ENCODE peak calls at places on chromosomes 4 and X, in nine cellular contexts. I is osteoblast, O is heart right ventricle, S is cardiac fibroblast, P is HFF-Myc, Z is H1, C is upper lobe of right lung, X is brain microvascular endothelial cell, V is SK-N-SH. D is an unnamed sample.

GRCh38 chrX:101409043-101409442 is 1.0 kb downstream of the HNRNPH2 start:
- DNase-seq in I (no peak), V (no peak), P (no peak), Z (no peak), C (no peak), X (no peak), O (no peak), S (peak; percentile 27), D (no peak)

GRCh38 chr4:118801895-118802575 is 33.9 kb downstream of the SEC24D start:
- DNase-seq in V (no peak), O (no peak), P (no peak), Z (no peak), S (no peak), C (no peak), I (no peak), X (no peak), D (no peak)

GRCh38 chr4:173696011-173696410 is 166.0 kb upstream of the HAND2 start:
- DNase-seq in V (no peak), X (no peak), O (no peak), Z (no peak), C (no peak), P (no peak), S (no peak), I (no peak), D (no peak)

GRCh38 chr4:71944956-71945355 is 86.8 kb upstream of the NPFFR2 start:
- DNase-seq in S (peak; percentile 3), P (no peak), C (no peak), V (no peak), X (peak; percentile 2), O (no peak), I (no peak), Z (no peak), D (no peak)

GRCh38 chr4:124423160-124423559 is 289.4 kb downstream of the ANKRD50 start:
- DNase-seq in X (peak; percentile 75), C (no peak), V (no peak), O (no peak), S (peak; percentile 46), I (no peak), P (no peak), Z (no peak), D (no peak)

GRCh38 chr4:56909083-56909981 is 1.6 kb downstream of the REST start:
- DNase-seq in S (peak; percentile 58), V (peak; percentile 67), Z (peak; percentile 66), X (peak; percentile 47), I (peak; percentile 96), O (no peak), P (no peak), C (no peak), D (no peak)

GRCh38 chr4:174198396-174199179 is 84.9 kb downstream of the FBXO8 start:
- DNase-seq in C (no peak), P (peak; percentile 27), X (peak; percentile 92), Z (no peak), O (no peak), V (peak; percentile 51), I (peak; percentile 49), S (peak; percentile 89), D (peak; percentile 34)

GRCh38 chr4:25890653-25891485 is 23.2 kb upstream of the SMIM20 start:
- DNase-seq in X (no peak), Z (peak; percentile 54), I (no peak), V (no peak), P (no peak), S (no peak), C (no peak), O (no peak), D (no peak)

GRCh38 chrX:19382500-19383145 is 38.9 kb downstream of the PDHA1 start:
- DNase-seq in S (peak; percentile 41), O (peak; percentile 38), X (peak; percentile 26), P (no peak), C (peak; percentile 72), V (peak; percentile 38), I (peak; percentile 77), Z (peak; percentile 77), D (no peak)

GRCh38 chrX:17859609-17860178 is 1.4 kb downstream of the RAI2 start:
- DNase-seq in P (no peak), X (no peak), Z (no peak), C (peak; percentile 66), O (no peak), S (no peak), I (no peak), V (peak; percentile 40), D (no peak)

GRCh38 chr4:38948551-38948950 is 80.9 kb downstream of the FAM114A1 start:
- DNase-seq in Z (no peak), S (peak; percentile 94), X (peak; percentile 86), P (peak; percentile 38), C (no peak), O (no peak), I (no peak), V (no peak), D (peak; percentile 83)

GRCh38 chrX:20527458-20528099 is 260.9 kb upstream of the RPS6KA3 start:
- DNase-seq in I (no peak), X (no peak), C (no peak), V (peak; percentile 26), P (no peak), O (no peak), S (peak; percentile 39), Z (no peak), D (no peak)

GRCh38 chr4:121041307-121042090 is 30.8 kb downstream of the NDNF start:
- DNase-seq in V (no peak), S (no peak), P (no peak), X (no peak), Z (no peak), I (no peak), C (no peak), O (no peak), D (no peak)

GRCh38 chr4:22897520-22898108 is 204.9 kb downstream of the GBA3 start:
- DNase-seq in V (peak; percentile 30), C (no peak), I (peak; percentile 43), X (no peak), P (peak; percentile 2), Z (peak; percentile 63), O (no peak), S (peak; percentile 33), D (no peak)

GRCh38 chr4:77157859-77158486 is 966 bp downstream of the CCNG2 start:
- DNase-seq in X (peak; percentile 89), V (peak; percentile 93), O (peak; percentile 86), Z (peak; percentile 93), I (peak; percentile 96), P (no peak), C (peak; percentile 94), S (peak; percentile 93), D (no peak)

GRCh38 chr4:119728185-119728584 is 99.6 kb upstream of the PDE5A start:
- DNase-seq in Z (no peak), P (no peak), C (no peak), I (no peak), X (no peak), S (no peak), V (no peak), O (no peak), D (no peak)

GRCh38 chr4:122576261-122577188 is 44.3 kb downstream of the IL21 start:
- DNase-seq in O (no peak), P (no peak), V (peak; percentile 16), S (peak; percentile 66), X (peak; percentile 70), C (no peak), Z (no peak), I (no peak), D (peak; percentile 25)

DNA sequence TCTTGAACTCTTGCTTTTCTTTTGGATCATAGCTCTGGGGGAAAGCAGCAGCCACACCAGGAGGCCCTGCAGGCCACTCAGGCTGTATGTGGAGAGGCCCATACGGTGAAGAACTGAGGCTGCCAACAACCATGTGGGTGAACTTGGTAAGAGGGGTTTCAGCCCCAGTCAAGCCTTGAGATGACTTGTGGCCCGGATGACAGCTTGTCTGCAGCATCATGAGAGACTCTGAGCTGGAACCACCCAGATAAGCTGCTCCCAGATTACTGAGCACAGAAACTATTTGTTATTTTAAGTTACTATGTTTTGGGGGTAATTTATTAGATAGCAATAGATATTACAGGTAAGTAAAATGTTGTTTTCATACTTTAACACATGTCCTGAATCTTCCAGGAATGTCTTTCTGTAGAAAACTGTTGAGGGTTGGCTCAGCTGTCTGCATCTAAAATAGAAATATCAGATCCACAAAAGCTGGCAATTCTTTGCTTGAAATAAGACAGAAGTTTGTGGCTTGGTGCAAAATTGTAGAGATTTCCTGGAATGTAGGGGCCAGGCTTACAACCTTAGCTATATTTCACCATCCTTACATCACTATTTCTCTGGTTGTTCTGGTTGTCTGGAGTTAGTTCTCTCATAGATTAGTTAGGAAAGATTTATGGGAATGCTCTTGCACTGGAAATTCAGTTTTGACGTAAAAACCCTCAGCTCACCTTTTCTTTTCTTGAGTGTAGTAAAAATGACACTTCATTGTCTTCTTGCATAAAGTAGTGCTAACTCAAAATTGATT is 272.1 kb downstream of the RAPGEF2 start:
- DNase-seq in O (no peak), V (no peak), S (peak; percentile 62), Z (no peak), I (no peak), C (no peak), X (no peak), P (no peak), D (peak; percentile 73)
- TF ChIP-seq CTCF in O (no peak), V (no peak), S (no peak), Z (no peak), I (no peak), C (no peak), X (no peak), P (no peak), D (no peak)

GRCh38 chr4:40908702-40909362 is 159.1 kb downstream of the NSUN7 start:
- DNase-seq in P (peak; percentile 70), Z (peak; percentile 88), O (peak; percentile 48), I (peak; percentile 89), X (peak; percentile 73), S (peak; percentile 83), C (peak; percentile 83), V (peak; percentile 77), D (no peak)
- H3K4me3 ChIP-seq in P (no peak overlapping the region), Z (no peak overlapping the region), O (no peak overlapping the region), I (no peak overlapping the region), X (no peak overlapping the region), S (no peak overlapping the region), C (no peak overlapping the region), V (peak overlapping the region; percentile 43), D (no peak overlapping the region)

DNA sequence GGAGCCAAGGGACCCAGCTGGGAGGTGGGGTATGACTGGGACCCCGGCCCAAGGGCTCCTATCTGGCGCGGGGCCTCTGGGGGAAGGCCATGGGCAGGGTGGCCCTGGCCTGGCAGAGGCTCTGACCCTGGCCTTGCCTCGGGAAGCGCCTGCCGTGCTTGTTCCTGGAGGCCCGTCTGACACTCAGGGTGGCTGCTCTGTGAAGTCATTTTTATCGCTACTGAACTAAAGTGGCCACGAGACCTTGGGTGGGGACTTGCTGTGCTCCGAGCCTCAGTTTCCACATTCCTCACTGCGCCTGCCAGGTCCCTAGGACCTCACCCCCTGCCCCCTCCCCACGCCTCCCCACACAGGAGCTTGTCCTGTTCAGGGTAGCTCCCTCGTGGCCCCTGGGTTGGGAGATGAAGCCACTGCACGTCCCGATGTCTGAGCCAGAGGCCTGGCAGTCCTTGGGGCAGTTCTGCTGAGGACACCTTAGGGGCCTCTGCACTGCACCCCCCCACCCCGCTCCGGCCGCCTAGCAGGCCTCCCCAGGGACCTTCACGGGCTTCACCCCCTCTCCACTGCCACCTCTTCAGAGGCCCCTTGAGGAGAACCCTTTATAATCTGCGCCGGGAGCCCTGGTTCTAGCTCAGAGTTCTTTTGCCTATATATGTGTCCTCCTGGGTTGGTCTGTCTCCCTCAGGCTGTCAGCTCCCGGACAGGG is 639 bp upstream of the SORCS2 start:
- DNase-seq in I (peak; percentile 60), V (no peak), P (no peak), S (no peak), Z (no peak), X (no peak), C (peak; percentile 67), O (no peak), D (no peak)
- TF ChIP-seq CTCF in I (no peak), V (no peak), P (no peak), S (no peak), Z (no peak), X (no peak), C (no peak), O (no peak), D (no peak)

GRCh38 chr4:183797041-183797444 is 108.1 kb upstream of the STOX2 start:
- DNase-seq in S (no peak), C (peak; percentile 87), V (no peak), Z (no peak), X (no peak), I (no peak), P (no peak), O (peak; percentile 57), D (no peak)
- H3K4me3 ChIP-seq in S (no peak overlapping the region), C (peak overlapping the region; percentile 66), V (no peak overlapping the region), Z (peak overlapping the region; percentile 47), X (peak overlapping the region; percentile 38), I (no peak overlapping the region), P (no peak overlapping the region), O (peak overlapping the region; percentile 66), D (no peak overlapping the region)